ENCODE peak calls at places on chromosomes 12 and 14, in five cellular contexts. Y, W, Q, S and U are unnamed samples. For H3K9me3 and H3K36me3, the result is how much of the 10 kb centered on the place peaks cover.

GRCh38 chr14:22047105-22047504 is 373.5 kb upstream of the OR4E1 start:
- DNase-seq in Y (peak), W (no peak), Q (no peak), S (peak), U (no peak)

GRCh38 chr12:9740109-9740750 is 7.3 kb upstream of the CLECL1 start:
- DNase-seq in Y (no peak), W (no peak), Q (no peak), S (no peak), U (no peak)

GRCh38 chr12:88578274-88578673 is 2.0 kb downstream of the KITLG start:
- DNase-seq in Y (no peak), W (peak), Q (no peak), S (peak), U (no peak)

GRCh38 chr14:70032016-70032415 is 152.8 kb downstream of the SMOC1 start:
- DNase-seq in Y (no peak), W (no peak), Q (no peak), S (no peak), U (no peak)

GRCh38 chr14:48417715-48418500 is 742.5 kb upstream of the MDGA2 start:
- DNase-seq in Y (no peak), W (peak), Q (no peak), S (no peak), U (no peak)

GRCh38 chr12:130761537-130762318 is 45.6 kb upstream of the RIMBP2 start:
- DNase-seq in Y (peak), W (peak), Q (peak), S (peak), U (no peak)

GRCh38 chr12:49868952-49869815 is 26.3 kb upstream of the BCDIN3D start:
- DNase-seq in Y (peak), W (peak), Q (peak), S (peak), U (peak)

GRCh38 chr12:86660488-86661171 is 404.4 kb upstream of the MGAT4C start:
- DNase-seq in Y (no peak), W (no peak), Q (no peak), S (no peak), U (no peak)

GRCh38 chr14:93527076-93527692 is 96.4 kb downstream of the UNC79 start:
- DNase-seq in Y (no peak), W (no peak), Q (peak), S (no peak), U (no peak)

GRCh38 chr12:54970741-54971140 is 13.8 kb downstream of the TESPA1 start:
- DNase-seq in Y (no peak), W (no peak), Q (no peak), S (no peak), U (no peak)

GRCh38 chr12:122467983-122468382 is 32.7 kb downstream of the ZCCHC8 start:
- DNase-seq in Y (peak), W (no peak), Q (no peak), S (no peak), U (no peak)

GRCh38 chr12:130498589-130499385 is 161.1 kb downstream of the PIWIL1 start:
- DNase-seq in Y (no peak), W (no peak), Q (no peak), S (no peak), U (no peak)

GRCh38 chr12:52604859-52605258 is 3.6 kb upstream of the KRT72 start:
- DNase-seq in Y (no peak), W (peak), Q (no peak), S (no peak), U (no peak)

GRCh38 chr12:12010277-12011031 is 60.3 kb upstream of the BCL2L14 start:
- DNase-seq in Y (no peak), W (peak), Q (peak), S (no peak), U (peak)

GRCh38 chr12:84038241-84038640 is 874.4 kb downstream of the SLC6A15 start:
- DNase-seq in Y (no peak), W (peak), Q (peak), S (no peak), U (no peak)

GRCh38 chr12:119949145-119949544 is 39.9 kb upstream of the BICDL1 start:
- DNase-seq in Y (no peak), W (no peak), Q (no peak), S (no peak), U (no peak)

GRCh38 chr12:107404981-107405380 is 280.6 kb upstream of the PWP1 start:
- DNase-seq in Y (peak), W (peak), Q (peak), S (peak), U (no peak)

GRCh38 chr14:74574706-74575105 is 37.3 kb downstream of the LTBP2 start:
- DNase-seq in Y (no peak), W (no peak), Q (no peak), S (no peak), U (no peak)

GRCh38 chr12:447132-447531 is 12.6 kb upstream of the B4GALNT3 start:
- DNase-seq in Y (no peak), W (no peak), Q (no peak), S (no peak), U (no peak)

GRCh38 chr14:23306412-23307145 is at the start of gene BCL2L2:
- DNase-seq in Y (peak), W (peak), Q (peak), S (peak), U (peak)

GRCh38 chr14:73877790-73878189 is 8.9 kb upstream of the ZNF410 start:
- DNase-seq in Y (no peak), W (no peak), Q (no peak), S (no peak), U (no peak)

GRCh38 chr14:23057757-23058653 is 685 bp upstream of the CDH24 start:
- DNase-seq in Y (peak), W (peak), Q (peak), S (peak), U (peak)

GRCh38 chr14:91317381-91318313 is 73.1 kb upstream of the GPR68 start:
- DNase-seq in Y (no peak), W (no peak), Q (peak), S (no peak), U (no peak)

GRCh38 chr12:99985129-99985570 is 414 bp upstream of the ANKS1B start:
- DNase-seq in Y (no peak), W (no peak), Q (no peak), S (no peak), U (no peak)

GRCh38 chr12:59891180-59891579 is 295.4 kb downstream of the SLC16A7 start:
- DNase-seq in Y (no peak), W (no peak), Q (no peak), S (no peak), U (no peak)

GRCh38 chr12:104520242-104520900 is 63.6 kb downstream of the CHST11 start:
- DNase-seq in Y (no peak), W (no peak), Q (peak), S (no peak), U (no peak)

GRCh38 chr14:101358320-101358569 is 203.1 kb upstream of the DIO3 start:
- DNase-seq in Y (no peak), W (no peak), Q (no peak), S (no peak), U (no peak)

GRCh38 chr12:110778801-110779577 is 36.3 kb upstream of the PPP1CC start:
- DNase-seq in Y (no peak), W (no peak), Q (no peak), S (no peak), U (no peak)

GRCh38 chr14:77014004-77014604 is 14.4 kb downstream of the IRF2BPL start:
- DNase-seq in Y (peak), W (peak), Q (peak), S (peak), U (no peak)

GRCh38 chr14:80428171-80428570 is 216.9 kb upstream of the DIO2 start:
- DNase-seq in Y (no peak), W (no peak), Q (no peak), S (no peak), U (no peak)

GRCh38 chr12:45969084-45969483 is 21.3 kb downstream of the SCAF11 start:
- DNase-seq in Y (no peak), W (no peak), Q (no peak), S (no peak), U (no peak)

GRCh38 chr14:89740241-89740640 is 214.3 kb downstream of the EFCAB11 start:
- DNase-seq in Y (no peak), W (no peak), Q (no peak), S (no peak), U (no peak)

GRCh38 chr12:110585231-110585799 is 2.2 kb upstream of the PPTC7 start:
- DNase-seq in Y (peak), W (peak), Q (no peak), S (no peak), U (peak)

GRCh38 chr14:97977711-97978261 is 1180.6 kb downstream of the VRK1 start:
- DNase-seq in Y (peak), W (peak), Q (peak), S (no peak), U (peak)

GRCh38 chr14:69716483-69717187 is 50.3 kb upstream of the SRSF5 start:
- DNase-seq in Y (peak), W (no peak), Q (no peak), S (no peak), U (no peak)

GRCh38 chr12:66279127-66279712 is 23.1 kb upstream of the HELB start:
- DNase-seq in Y (peak), W (peak), Q (peak), S (peak), U (no peak)

GRCh38 chr14:76810953-76811400 is 1.7 kb downstream of the ANGEL1 start:
- DNase-seq in Y (peak), W (no peak), Q (peak), S (peak), U (no peak)

DNA sequence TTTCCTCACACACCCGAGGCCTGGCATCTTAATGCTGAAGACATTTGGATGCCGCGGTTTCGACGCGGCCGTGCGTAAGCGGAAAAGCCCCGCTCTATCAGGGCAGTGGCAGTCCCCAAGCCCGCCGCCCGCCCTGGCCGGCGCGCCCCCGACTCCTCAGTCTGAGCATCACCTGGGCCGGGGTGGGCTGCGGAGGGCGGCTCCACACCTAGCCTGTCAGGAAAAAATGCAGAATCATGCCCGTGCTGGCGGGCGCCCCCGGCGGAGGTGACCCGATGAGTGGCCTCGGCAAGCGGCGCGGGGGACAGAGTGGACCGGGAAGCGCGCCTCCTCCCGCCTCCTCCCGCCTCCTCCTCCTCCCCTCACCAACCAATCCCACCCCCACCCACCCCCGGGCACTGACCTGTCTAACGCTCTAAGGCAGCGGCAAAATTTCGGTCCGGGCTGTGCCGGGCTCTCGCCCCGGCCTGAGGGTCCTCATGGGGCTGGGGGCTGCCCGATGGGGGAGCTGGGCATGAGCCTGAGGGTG is 568 bp downstream of the B4GALNT1 start:
- DNase-seq in Y (peak), W (peak), Q (peak), S (no peak), U (no peak)
- TF ChIP-seq CTCF in Y (no peak), W (no peak), Q (no peak), S (no peak), U (no peak)

GRCh38 chr12:67562513-67563287 is 85.8 kb upstream of the DYRK2 start:
- DNase-seq in Y (peak), W (no peak), Q (no peak), S (no peak), U (no peak)
- H3K9me3 ChIP-seq in Y (under half), W (under half), Q (under half), S (under half), U (under half)

GRCh38 chr12:121333747-121334146 is 18.5 kb downstream of the ANAPC5 start:
- DNase-seq in Y (no peak), W (no peak), Q (no peak), S (no peak), U (no peak)

GRCh38 chr12:121331268-121331667 is 20.9 kb downstream of the ANAPC5 start:
- DNase-seq in Y (no peak), W (no peak), Q (peak), S (no peak), U (no peak)

GRCh38 chr12:121337416-121337815 is 14.8 kb downstream of the ANAPC5 start:
- DNase-seq in Y (no peak), W (peak), Q (no peak), S (no peak), U (no peak)

GRCh38 chr12:121330692-121331091 is 21.5 kb downstream of the ANAPC5 start:
- DNase-seq in Y (no peak), W (no peak), Q (no peak), S (no peak), U (no peak)

GRCh38 chr12:121334513-121335343 is 17.5 kb downstream of the ANAPC5 start:
- DNase-seq in Y (peak), W (no peak), Q (no peak), S (peak), U (no peak)
- H3K36me3 ChIP-seq in Y (under half), W (half or more), Q (half or more), S (half or more), U (under half)

GRCh38 chr12:53963005-53963404 is 8.3 kb downstream of the HOXC12 start:
- DNase-seq in Y (no peak), W (no peak), Q (no peak), S (no peak), U (no peak)

GRCh38 chr12:53960187-53961024 is 5.7 kb downstream of the HOXC12 start:
- DNase-seq in Y (no peak), W (peak), Q (no peak), S (no peak), U (no peak)

GRCh38 chr12:53959314-53959713 is 4.6 kb downstream of the HOXC12 start:
- DNase-seq in Y (no peak), W (no peak), Q (no peak), S (no peak), U (no peak)

GRCh38 chr12:53963434-53964314 is 9.0 kb downstream of the HOXC12 start:
- DNase-seq in Y (no peak), W (peak), Q (no peak), S (no peak), U (peak)

DNA sequence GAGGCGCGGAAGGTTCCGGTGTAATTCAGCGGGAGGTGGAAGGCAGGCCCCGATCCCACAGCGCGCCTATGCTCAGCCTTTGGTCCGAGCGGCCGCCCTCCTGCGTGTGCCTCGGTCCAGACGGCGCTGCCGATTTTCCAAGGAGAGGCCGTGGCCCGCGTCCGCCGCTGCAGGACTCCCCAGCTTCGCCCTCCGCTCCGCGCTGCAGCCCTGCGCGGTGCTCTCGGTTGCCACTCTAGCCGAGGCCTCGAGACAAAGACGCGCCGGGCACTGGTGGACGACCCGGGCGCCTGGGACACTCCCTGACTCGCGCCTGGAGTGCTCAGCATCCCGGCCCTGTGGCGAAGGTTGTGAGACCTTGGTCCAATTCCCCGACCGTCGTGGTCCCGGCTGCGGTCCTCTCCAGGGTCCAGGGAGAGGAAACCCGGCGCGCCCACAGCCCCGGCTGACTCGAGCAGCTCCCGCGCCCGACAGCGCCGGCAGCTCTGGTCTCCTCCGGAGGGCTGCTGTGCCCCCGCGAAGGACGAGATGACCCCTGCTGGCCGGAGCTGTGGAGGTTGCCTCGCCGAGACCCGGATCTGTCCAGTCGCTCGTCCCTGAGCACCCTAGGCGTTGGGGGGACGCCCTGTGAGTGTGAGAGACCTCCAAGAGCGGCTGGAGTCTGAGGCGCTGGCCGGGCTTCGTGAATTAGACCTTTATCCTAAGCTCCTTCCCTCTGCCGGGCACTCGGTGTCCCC is 6.5 kb downstream of the HOXC12 start:
- DNase-seq in Y (no peak), W (peak), Q (no peak), S (no peak), U (peak)
- TF ChIP-seq CTCF in Y (no peak), W (peak), Q (no peak), S (peak), U (no peak)